ENCODE peak calls at places on chromosome 6, in four cellular contexts. T, I, K and B are unnamed samples.
A peak's percentile ranks its signal among the peaks of the same experiment; 100 is the strongest.

GRCh38 chr6:118128755-118129154 is 221.7 kb downstream of the SLC35F1 start:
- DNase-seq in T (no peak), K (no peak), I (no peak), B (no peak)

GRCh38 chr6:160462551-160463109 is 114.5 kb downstream of the SLC22A3 start:
- DNase-seq in T (no peak), I (peak; percentile 96), K (peak; percentile 81), B (peak; percentile 95)

GRCh38 chr6:43980004-43980795 is 147.1 kb downstream of the MRPL14 start:
- DNase-seq in K (peak; percentile 9), I (no peak), T (no peak), B (no peak)

GRCh38 chr6:166008441-166009369 is 158.9 kb downstream of the TBXT start:
- DNase-seq in I (peak; percentile 69), K (peak; percentile 79), T (peak; percentile 50), B (peak; percentile 70)

GRCh38 chr6:161200610-161201201 is 73.2 kb downstream of the AGPAT4 start:
- DNase-seq in I (no peak), K (no peak), T (no peak), B (no peak)

GRCh38 chr6:15936503-15936902 is 192.4 kb upstream of the MYLIP start:
- DNase-seq in I (no peak), T (no peak), K (no peak), B (no peak)

GRCh38 chr6:53426544-53427270 is 78.0 kb upstream of the ELOVL5 start:
- DNase-seq in I (no peak), K (no peak), T (no peak), B (no peak)

GRCh38 chr6:169026175-169026574 is 227.5 kb downstream of the THBS2 start:
- DNase-seq in I (no peak), T (no peak), K (peak; percentile 43), B (no peak)

GRCh38 chr6:36297511-36297910 is 27.7 kb downstream of the PNPLA1 start:
- DNase-seq in T (no peak), K (no peak), I (no peak), B (no peak)